ENCODE peak calls at places on chromosomes 5 and 9, in ten cellular contexts. G is ovary; V is stomach; A is IMR-90; K is right lobe of liver; N is heart right ventricle; S is effector memory CD4-positive, alpha-beta T cell; W is naive thymus-derived CD4-positive, alpha-beta T cell; L is lung; U is neuronal stem cell. T is an unnamed sample.

GRCh38 chr5:111348659-111349058 is 124.5 kb downstream of the CAMK4 start:
- DNase-seq in S (no peak), A (peak), G (no peak), U (no peak), V (no peak), N (no peak), L (no peak), K (no peak), W (no peak), T (no peak)

GRCh38 chr9:107935931-107936330 is 446.4 kb upstream of the KLF4 start:
- DNase-seq in N (no peak), G (no peak), U (no peak), V (no peak), W (no peak), A (no peak), L (no peak), K (no peak), S (no peak), T (no peak)

GRCh38 chr5:109141499-109142200 is 268.1 kb downstream of the PJA2 start:
- DNase-seq in L (no peak), K (no peak), W (no peak), N (no peak), U (no peak), S (no peak), G (no peak), V (no peak), A (peak), T (no peak)

GRCh38 chr9:113622600-113623400 is 159.3 kb downstream of the RGS3 start:
- DNase-seq in N (no peak), U (no peak), G (no peak), L (no peak), V (no peak), A (peak), W (no peak), K (peak), S (no peak), T (peak)

GRCh38 chr5:4205408-4205807 is 609.8 kb downstream of the IRX1 start:
- DNase-seq in A (no peak), V (no peak), S (no peak), L (no peak), U (no peak), K (no peak), W (no peak), G (no peak), N (no peak), T (no peak)

GRCh38 chr9:8628771-8629170 is 829.2 kb upstream of the DMAC1 start:
- DNase-seq in K (no peak), V (no peak), U (no peak), N (no peak), G (no peak), W (no peak), L (no peak), S (no peak), A (no peak), T (no peak)

GRCh38 chr9:4397917-4398316 is 92.4 kb upstream of the SLC1A1 start:
- DNase-seq in A (peak), N (no peak), U (no peak), W (no peak), V (no peak), K (no peak), G (no peak), S (no peak), L (no peak), T (no peak)

GRCh38 chr9:109602987-109603386 is 104.9 kb upstream of the PTPN3 start:
- DNase-seq in G (no peak), A (no peak), L (no peak), K (peak), U (no peak), S (no peak), V (no peak), N (no peak), W (no peak), T (no peak)

GRCh38 chr5:153223376-153223775 is 267.1 kb upstream of the GRIA1 start:
- DNase-seq in V (no peak), A (no peak), S (no peak), K (no peak), G (no peak), U (no peak), N (no peak), L (no peak), W (no peak), T (no peak)

GRCh38 chr9:126117631-126118030 is 209.0 kb upstream of the MVB12B start:
- DNase-seq in V (no peak), U (no peak), K (no peak), A (no peak), N (no peak), L (peak), W (no peak), S (no peak), G (no peak), T (no peak)

GRCh38 chr9:108698801-108699200 is 157.0 kb downstream of the ACTL7B start:
- DNase-seq in L (no peak), S (no peak), K (no peak), G (no peak), V (no peak), W (no peak), A (no peak), U (no peak), N (no peak), T (no peak)

GRCh38 chr5:110356687-110357086 is 369.8 kb downstream of the TMEM232 start:
- DNase-seq in G (no peak), V (no peak), W (no peak), A (no peak), S (no peak), N (no peak), K (no peak), L (no peak), U (no peak), T (no peak)

GRCh38 chr5:146690880-146691355 is 174.9 kb upstream of the GPR151 start:
- DNase-seq in S (no peak), G (no peak), L (no peak), W (no peak), N (no peak), K (no peak), V (no peak), U (no peak), A (no peak), T (no peak)

GRCh38 chr5:148255456-148255855 is 13.1 kb upstream of the SPINK13 start:
- DNase-seq in K (no peak), S (no peak), G (no peak), A (no peak), N (no peak), W (no peak), V (no peak), U (no peak), L (no peak), T (no peak)

GRCh38 chr5:109692852-109693251 is 3.1 kb downstream of the MAN2A1 start:
- DNase-seq in U (no peak), W (no peak), K (no peak), G (no peak), A (no peak), V (no peak), N (no peak), L (no peak), S (no peak), T (peak)

GRCh38 chr9:88741335-88741734 is 206.4 kb downstream of the NXNL2 start:
- DNase-seq in N (no peak), L (no peak), V (no peak), A (no peak), W (no peak), G (no peak), U (no peak), K (no peak), S (no peak), T (no peak)

GRCh38 chr9:23683021-23683431 is 143.0 kb downstream of the ELAVL2 start:
- DNase-seq in N (no peak), G (no peak), A (no peak), V (no peak), K (no peak), S (no peak), U (no peak), W (no peak), L (no peak), T (no peak)

GRCh38 chr9:34047864-34048729 is 590 bp downstream of the UBAP2 start:
- DNase-seq in K (peak), G (peak), W (no peak), A (no peak), V (peak), S (peak), N (peak), U (peak), L (peak), T (peak)

GRCh38 chr5:6703791-6704190 is 9.4 kb upstream of the TENT4A start:
- DNase-seq in V (no peak), A (peak), G (no peak), N (no peak), S (no peak), K (no peak), W (no peak), U (no peak), L (no peak), T (no peak)

GRCh38 chr9:38227061-38227540 is 158.1 kb upstream of the SHB start:
- DNase-seq in S (no peak), K (peak), W (peak), A (peak), V (no peak), G (no peak), L (peak), N (peak), U (no peak), T (peak)

GRCh38 chr5:114332493-114332892 is 29.4 kb upstream of the KCNN2 start:
- DNase-seq in L (no peak), A (no peak), G (no peak), U (no peak), V (no peak), W (no peak), N (no peak), K (no peak), S (no peak), T (no peak)

GRCh38 chr5:146103594-146103993 is 1.8 kb downstream of the PLAC8L1 start:
- DNase-seq in K (no peak), G (no peak), A (no peak), W (no peak), N (peak), V (no peak), S (no peak), L (no peak), U (no peak), T (no peak)

GRCh38 chr5:58153255-58153654 is 306.6 kb downstream of the PLK2 start:
- DNase-seq in W (no peak), A (peak), U (no peak), V (no peak), K (no peak), L (no peak), S (no peak), G (no peak), N (no peak), T (no peak)

GRCh38 chr5:178525906-178526732 is 64.1 kb downstream of the COL23A1 start:
- DNase-seq in U (no peak), S (no peak), K (no peak), N (no peak), G (no peak), A (no peak), L (no peak), V (no peak), W (no peak), T (no peak)

GRCh38 chr9:116855881-116856662 is 169.0 kb downstream of the TRIM32 start:
- DNase-seq in U (no peak), K (no peak), N (no peak), V (no peak), G (no peak), W (no peak), L (no peak), S (no peak), A (no peak), T (no peak)

GRCh38 chr5:91028518-91028956 is 354.6 kb downstream of the ARRDC3 start:
- DNase-seq in K (peak), A (no peak), U (no peak), L (no peak), S (no peak), G (peak), N (no peak), W (no peak), V (no peak), T (peak)

GRCh38 chr9:86591472-86591871 is 237.3 kb upstream of the TUT7 start:
- DNase-seq in U (no peak), A (no peak), K (no peak), L (no peak), V (no peak), G (no peak), N (no peak), W (no peak), S (no peak), T (no peak)

GRCh38 chr5:53480474-53481353 is at the start of gene FST:
- DNase-seq in U (peak), K (no peak), A (peak), S (no peak), V (peak), G (peak), N (no peak), L (no peak), W (no peak), T (no peak)

GRCh38 chr9:29999645-30000044 is 2384.8 kb upstream of the ACO1 start:
- DNase-seq in W (no peak), N (no peak), V (no peak), L (no peak), K (no peak), G (no peak), S (no peak), U (no peak), A (no peak), T (no peak)

GRCh38 chr5:161167001-161167765 is 315.2 kb upstream of the ATP10B start:
- DNase-seq in K (no peak), V (no peak), G (no peak), S (no peak), U (no peak), N (no peak), A (no peak), L (no peak), W (no peak), T (peak)

GRCh38 chr5:137629646-137630045 is 106.2 kb downstream of the KLHL3 start:
- DNase-seq in N (peak), S (no peak), L (peak), V (no peak), W (no peak), G (no peak), K (no peak), U (peak), A (peak), T (no peak)

DNA sequence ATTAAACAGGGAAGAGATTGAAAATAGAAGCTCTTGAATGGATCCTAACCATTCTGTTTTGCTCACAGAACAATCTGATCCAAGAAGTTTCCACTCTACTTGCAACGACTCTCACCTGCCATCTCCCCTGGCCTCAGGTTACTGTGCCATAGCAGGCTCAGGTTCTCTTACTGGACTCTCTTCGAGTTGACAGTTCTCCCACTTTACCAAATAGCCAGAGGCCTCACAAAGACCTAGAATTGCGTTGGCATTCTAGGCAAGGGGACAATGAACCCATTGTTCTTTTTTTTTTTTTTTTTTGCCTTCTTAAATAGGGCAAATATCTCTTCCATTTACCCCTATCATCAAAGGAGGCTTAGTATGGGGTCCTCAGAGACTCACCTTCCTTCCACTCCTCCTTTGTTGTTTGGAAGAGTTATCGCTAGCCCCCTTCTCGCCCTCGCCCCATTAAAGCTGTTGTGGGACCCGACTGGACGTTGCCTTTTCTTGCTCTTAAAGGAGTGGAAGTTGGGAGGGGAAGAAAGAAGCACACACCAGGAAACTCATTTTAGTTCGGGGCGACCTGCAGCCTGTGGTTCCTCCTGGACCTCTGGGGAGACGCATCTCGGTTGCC is 688 bp upstream of the PLPPR1 start:
- DNase-seq in W (no peak), G (no peak), V (no peak), K (no peak), U (peak), S (no peak), N (no peak), A (no peak), L (no peak), T (no peak)
- H3K4me3 ChIP-seq in W (no peak), G (no peak), V (peak), K (peak), U (peak), S (no peak), N (peak), A (peak), L (no peak), T (peak)

GRCh38 chr5:140554454-140554853 is 2.8 kb downstream of the SRA1 start:
- DNase-seq in G (no peak), L (no peak), A (peak), N (no peak), W (no peak), U (no peak), K (no peak), S (no peak), V (no peak), T (no peak)
- H3K27ac ChIP-seq in G (no peak), L (no peak), A (no peak), N (no peak), W (peak), U (no peak), K (no peak), S (no peak), V (peak), T (no peak)

GRCh38 chr9:111298831-111299603 is 31.0 kb downstream of the OR2K2 start:
- DNase-seq in A (peak), L (no peak), W (no peak), V (no peak), N (peak), G (peak), U (peak), S (no peak), K (no peak), T (peak)
- H3K4me3 ChIP-seq in A (no peak), L (no peak), W (no peak), V (no peak), N (no peak), G (no peak), U (no peak), S (no peak), K (no peak), T (no peak)

DNA sequence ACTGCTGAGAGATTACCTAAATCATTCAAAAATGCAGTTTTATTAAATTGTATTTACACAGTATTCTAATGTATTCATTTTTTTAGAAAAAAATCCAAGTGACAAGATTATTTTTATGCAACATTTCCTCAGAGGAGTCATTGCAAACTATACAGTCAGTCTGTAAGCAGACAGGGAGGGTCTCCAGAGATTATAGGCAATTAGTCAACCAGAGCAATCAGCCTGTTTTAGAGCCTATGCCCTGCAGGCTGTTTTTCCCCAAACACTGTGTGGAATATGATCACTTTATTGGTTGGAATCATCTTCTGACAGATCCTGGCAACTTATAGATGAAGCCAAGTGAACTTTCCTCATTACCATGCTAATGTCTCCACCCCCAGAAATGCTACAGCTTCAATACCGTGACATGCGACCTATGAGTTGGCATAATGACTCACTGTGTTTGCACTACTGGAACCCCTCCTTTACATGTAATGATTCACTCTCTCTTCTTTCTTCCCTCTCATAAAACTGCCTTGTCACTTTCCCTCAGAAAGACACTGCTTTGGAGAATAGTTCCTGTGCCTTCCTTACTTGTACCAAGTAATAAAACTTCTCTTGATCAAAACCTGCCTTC is 577.8 kb upstream of the FTMT start:
- DNase-seq in L (no peak), W (no peak), U (no peak), S (no peak), K (no peak), N (no peak), V (no peak), A (peak), G (no peak), T (no peak)
- H3K27ac ChIP-seq in L (no peak), W (no peak), U (no peak), S (no peak), K (no peak), N (no peak), V (no peak), A (no peak), G (no peak), T (no peak)

DNA sequence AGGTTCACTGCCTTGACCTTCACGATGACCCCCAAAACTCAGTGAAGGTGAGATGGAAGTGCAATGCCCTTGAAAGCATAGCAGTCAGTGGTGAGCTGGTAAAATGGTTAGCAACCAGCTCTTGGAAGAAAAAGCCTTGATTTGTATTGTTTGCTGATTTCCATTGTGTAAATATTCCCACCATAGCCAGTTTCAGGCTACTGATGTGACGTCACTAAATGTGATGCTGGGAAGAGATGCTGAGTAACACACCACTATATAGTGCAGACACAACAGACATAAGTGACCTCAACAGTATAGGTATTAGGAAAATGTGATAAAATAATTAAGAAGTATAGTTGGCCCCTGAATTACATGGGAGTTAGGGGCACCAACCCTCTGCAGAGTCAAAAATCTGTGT is 31.1 kb downstream of the GZMK start:
- DNase-seq in L (no peak), A (no peak), U (no peak), W (no peak), N (no peak), K (no peak), S (no peak), V (no peak), G (no peak), T (no peak)
- H3K4me3 ChIP-seq in L (no peak), A (no peak), U (no peak), W (no peak), N (no peak), K (no peak), S (no peak), V (no peak), G (no peak), T (no peak)

GRCh38 chr9:136566553-136566895 is 20.7 kb upstream of the NOTCH1 start:
- DNase-seq in S (no peak), N (no peak), L (no peak), K (no peak), U (no peak), G (no peak), A (no peak), V (no peak), W (no peak), T (no peak)
- H3K27ac ChIP-seq in S (no peak), N (no peak), L (peak), K (no peak), U (no peak), G (peak), A (no peak), V (peak), W (no peak), T (no peak)

GRCh38 chr9:137156567-137157375 is 13.1 kb downstream of the LRRC26 start:
- DNase-seq in V (peak), K (no peak), W (no peak), L (no peak), U (peak), G (no peak), S (peak), N (no peak), A (peak), T (no peak)

GRCh38 chr9:137159105-137160053 is 10.5 kb downstream of the LRRC26 start:
- DNase-seq in W (no peak), U (no peak), K (no peak), L (no peak), V (no peak), S (no peak), G (no peak), N (no peak), A (no peak), T (no peak)

GRCh38 chr9:137157618-137158502 is 12.0 kb downstream of the LRRC26 start:
- DNase-seq in V (no peak), S (no peak), L (no peak), A (no peak), N (no peak), W (no peak), K (no peak), U (no peak), G (no peak), T (no peak)

GRCh38 chr9:137160054-137160425 is 9.8 kb downstream of the LRRC26 start:
- DNase-seq in A (no peak), K (no peak), G (no peak), N (no peak), V (no peak), U (no peak), W (no peak), L (no peak), S (no peak), T (no peak)

DNA sequence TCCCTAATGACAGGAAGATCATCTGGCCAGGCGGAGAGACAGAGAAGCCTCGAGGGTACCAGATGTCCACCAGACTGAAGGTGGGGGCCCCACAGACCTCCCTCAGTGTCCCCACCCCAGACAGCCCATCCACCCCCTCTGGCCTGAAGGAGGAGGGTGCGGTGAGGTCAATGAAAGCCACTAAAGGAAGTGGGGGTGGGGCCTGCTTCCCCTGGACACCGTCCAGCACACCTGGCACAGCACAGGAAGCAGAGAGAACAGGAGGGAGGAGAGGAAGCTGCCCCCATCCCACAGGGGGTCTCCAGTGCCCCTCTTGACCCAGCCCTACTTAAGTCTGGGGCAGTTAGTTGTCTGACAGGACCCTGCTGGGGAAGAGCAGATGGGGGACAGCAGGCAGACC is 11.2 kb downstream of the LRRC26 start:
- DNase-seq in W (no peak), V (no peak), U (no peak), N (no peak), L (no peak), A (no peak), S (no peak), K (no peak), G (no peak), T (no peak)
- H3K4me3 ChIP-seq in W (no peak), V (no peak), U (no peak), N (no peak), L (no peak), A (no peak), S (no peak), K (no peak), G (no peak), T (no peak)